ENCODE peak calls at places on chromosome 4, in six cellular contexts. G is stimulated activated CD8-positive, alpha-beta memory T cell treated with anti-CD3 and anti-CD28 coated beads, Interleukin-4, amount 100 ng/mL, for 1 hour; H is stimulated activated CD4-positive, alpha-beta T cell treated with anti-CD3 and anti-CD28 coated beads, TNF-alpha, amount 100 ng/mL, for 4 hours; B is lower lobe of right lung; W is iris pigment epithelial cell; L is H7. Q is an unnamed sample.

GRCh38 chr4:23835814-23836478 is 53.9 kb downstream of the PPARGC1A start:
- DNase-seq in G (no peak), H (no peak), B (no peak), W (no peak), L (no peak), Q (no peak)

GRCh38 chr4:56129431-56129861 is 180.7 kb downstream of the CEP135 start:
- DNase-seq in G (no peak), H (no peak), B (peak; percentile 55), W (no peak), L (peak; percentile 19), Q (no peak)

GRCh38 chr4:112765317-112765989 is 128.5 kb downstream of the LARP7 start:
- DNase-seq in G (no peak), H (no peak), B (no peak), W (peak; percentile 3), L (peak; percentile 75), Q (no peak)

GRCh38 chr4:183989471-183989870 is 84.4 kb downstream of the STOX2 start:
- DNase-seq in G (no peak), H (no peak), B (no peak), W (peak; percentile 43), L (no peak), Q (no peak)

GRCh38 chr4:71941001-71941400 is 90.8 kb upstream of the NPFFR2 start:
- DNase-seq in G (no peak), H (no peak), B (no peak), W (peak; percentile 5), L (peak; percentile 19), Q (no peak)

GRCh38 chr4:26273308-26273980 is 47.4 kb upstream of the RBPJ start:
- DNase-seq in G (no peak), H (no peak), B (peak; percentile 64), W (no peak), L (peak; percentile 25), Q (no peak)

GRCh38 chr4:110663738-110664444 is 41.0 kb upstream of the PITX2 start:
- DNase-seq in G (no peak), H (no peak), B (no peak), W (peak; percentile 87), L (no peak), Q (no peak)

GRCh38 chr4:105709081-105709450 is 482 bp downstream of the GSTCD start:
- DNase-seq in G (no peak), H (no peak), B (no peak), W (peak; percentile 11), L (no peak), Q (peak; percentile 55)

GRCh38 chr4:118288097-118288496 is 64.7 kb downstream of the PRSS12 start:
- DNase-seq in G (no peak), H (no peak), B (no peak), W (peak; percentile 93), L (no peak), Q (no peak)

GRCh38 chr4:101199507-101200285 is 147.6 kb downstream of the PPP3CA start:
- DNase-seq in G (no peak), H (no peak), B (no peak), W (peak; percentile 36), L (no peak), Q (no peak)

GRCh38 chr4:36676139-36677050 is 395.0 kb downstream of the DTHD1 start:
- DNase-seq in G (no peak), H (no peak), B (no peak), W (peak; percentile 8), L (no peak), Q (no peak)

GRCh38 chr4:177302371-177303100 is 7.1 kb upstream of the NEIL3 start:
- DNase-seq in G (no peak), H (no peak), B (no peak), W (peak; percentile 9), L (no peak), Q (no peak)

GRCh38 chr4:41538017-41538733 is at the start of gene LIMCH1:
- DNase-seq in G (no peak), H (no peak), B (peak; percentile 49), W (peak; percentile 42), L (no peak), Q (no peak)

GRCh38 chr4:8585186-8585585 is 5.0 kb downstream of the GPR78 start:
- DNase-seq in G (no peak), H (no peak), B (no peak), W (no peak), L (peak; percentile 88), Q (no peak)

GRCh38 chr4:73446336-73446938 is 10.4 kb downstream of the AFP start:
- DNase-seq in G (no peak), H (no peak), B (no peak), W (peak; percentile 66), L (peak; percentile 21), Q (no peak)